ENCODE peak calls at places on chromosomes 6 and 20, in eight cellular contexts. W, D, M, V, N, L, O and H are unnamed samples.

GRCh38 chr20:44491635-44492395 is 16.1 kb downstream of the TTPAL start:
- DNase-seq in V (peak), N (no peak), M (no peak), D (no peak), L (no peak), W (peak), O (no peak), H (no peak)

GRCh38 chr6:48212501-48212900 is 101.5 kb upstream of the PTCHD4 start:
- DNase-seq in N (no peak), M (no peak), D (no peak), V (no peak), W (no peak), L (no peak), O (no peak), H (no peak)

GRCh38 chr6:116412270-116412669 is 41.5 kb downstream of the DSE start:
- DNase-seq in N (no peak), D (no peak), V (no peak), L (no peak), M (no peak), W (peak), O (peak), H (no peak)

GRCh38 chr20:33014336-33015113 is 7.0 kb downstream of the BPIFB2 start:
- DNase-seq in N (no peak), V (no peak), D (no peak), O (no peak), W (no peak), L (no peak), M (no peak), H (no peak)

GRCh38 chr6:158708239-158708638 is 58.4 kb downstream of the SYTL3 start:
- DNase-seq in M (peak), N (no peak), V (peak), W (peak), D (no peak), L (no peak), O (no peak), H (no peak)

GRCh38 chr6:84284428-84285033 is 57.1 kb upstream of the CEP162 start:
- DNase-seq in N (peak), D (peak), W (peak), O (no peak), V (no peak), M (peak), L (no peak), H (peak)

GRCh38 chr6:64874776-64875175 is 832.2 kb downstream of the EYS start:
- DNase-seq in M (no peak), W (peak), O (no peak), L (no peak), V (no peak), N (no peak), D (no peak), H (no peak)

GRCh38 chr6:170235726-170236125 is 55.2 kb downstream of the DLL1 start:
- DNase-seq in N (no peak), D (no peak), M (no peak), L (peak), W (no peak), O (peak), V (no peak), H (no peak)

GRCh38 chr6:39430968-39431523 is 108.5 kb upstream of the KCNK16 start:
- DNase-seq in M (peak), N (no peak), W (no peak), V (no peak), O (peak), D (no peak), L (peak), H (no peak)

GRCh38 chr6:44257007-44257752 is at the start of gene SLC35B2:
- DNase-seq in N (peak), L (peak), D (peak), W (peak), M (peak), O (peak), V (peak), H (peak)

GRCh38 chr6:161271343-161272019 is 2.4 kb downstream of the AGPAT4 start:
- DNase-seq in O (no peak), L (no peak), N (no peak), V (no peak), M (peak), W (no peak), D (no peak), H (no peak)

GRCh38 chr6:39664173-39664572 is 61.0 kb downstream of the KIF6 start:
- DNase-seq in O (no peak), W (no peak), L (no peak), V (no peak), N (no peak), M (no peak), D (no peak), H (no peak)

GRCh38 chr6:30819287-30819917 is 64.9 kb upstream of the DDR1 start:
- DNase-seq in D (no peak), M (no peak), O (no peak), W (peak), N (no peak), L (no peak), V (no peak), H (no peak)

GRCh38 chr20:43477193-43477592 is 19.5 kb downstream of the SRSF6 start:
- DNase-seq in N (no peak), O (no peak), L (no peak), M (no peak), W (no peak), D (no peak), V (no peak), H (no peak)

GRCh38 chr6:28082939-28083338 is 2.6 kb downstream of the ZNF165 start:
- DNase-seq in W (no peak), O (no peak), D (no peak), L (no peak), N (no peak), M (no peak), V (no peak), H (no peak)

GRCh38 chr6:28078836-28079235 is 1.5 kb upstream of the ZNF165 start:
- DNase-seq in W (no peak), L (no peak), N (no peak), D (no peak), V (no peak), O (no peak), M (no peak), H (no peak)

GRCh38 chr6:28081486-28081751 is 1.1 kb downstream of the ZNF165 start:
- DNase-seq in O (no peak), D (no peak), V (no peak), N (peak), L (no peak), M (no peak), W (no peak), H (peak)

GRCh38 chr6:28078050-28078449 is 2.3 kb upstream of the ZNF165 start:
- DNase-seq in L (no peak), D (no peak), O (no peak), V (no peak), N (no peak), M (no peak), W (no peak), H (no peak)

GRCh38 chr6:28080631-28081485 is 490 bp downstream of the ZNF165 start:
- DNase-seq in M (peak), N (peak), V (peak), L (peak), D (peak), O (peak), W (peak), H (peak)
- TF ChIP-seq CTCF in M (peak), N (no peak), V (no peak), L (no peak), D (peak), O (no peak), W (no peak), H (no peak)

GRCh38 chr6:82588859-82589412 is 225.3 kb downstream of the TPBG start:
- DNase-seq in M (no peak), V (no peak), W (no peak), L (no peak), N (no peak), O (no peak), D (no peak), H (no peak)
- TF ChIP-seq CTCF in M (no peak), V (no peak), W (no peak), L (no peak), N (no peak), O (no peak), D (no peak), H (no peak)

GRCh38 chr6:14512246-14512645 is 394.7 kb downstream of the CD83 start:
- DNase-seq in L (no peak), N (no peak), V (no peak), O (no peak), D (no peak), M (no peak), W (no peak), H (no peak)

GRCh38 chr6:14511192-14511591 is 393.6 kb downstream of the CD83 start:
- DNase-seq in O (no peak), L (no peak), D (no peak), N (no peak), M (no peak), V (no peak), W (no peak), H (no peak)

GRCh38 chr6:14506656-14507242 is 389.2 kb downstream of the CD83 start:
- DNase-seq in N (no peak), D (no peak), V (no peak), W (no peak), M (no peak), L (no peak), O (no peak), H (no peak)

GRCh38 chr6:14513726-14514125 is 396.2 kb downstream of the CD83 start:
- DNase-seq in W (no peak), O (no peak), D (no peak), M (no peak), N (no peak), L (no peak), V (no peak), H (no peak)

DNA sequence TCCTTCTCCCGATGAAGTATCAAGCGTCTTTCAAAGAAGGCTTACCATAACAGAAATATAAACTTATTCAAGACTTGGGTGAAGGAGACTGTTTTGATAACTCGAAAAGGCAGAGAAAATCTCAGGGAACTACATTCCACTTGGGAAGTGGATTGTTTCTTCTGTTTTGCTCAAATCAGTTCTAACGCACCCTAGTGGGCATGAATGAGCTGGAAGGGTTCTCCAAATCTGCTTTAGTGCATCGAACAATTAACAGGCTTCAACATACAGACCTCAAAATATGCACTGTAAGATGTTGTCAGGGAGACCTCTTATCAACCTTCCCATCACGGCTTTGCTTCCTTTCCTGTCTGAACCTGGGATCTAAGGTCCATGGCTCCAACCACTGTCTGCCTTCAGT is 392.5 kb downstream of the CD83 start:
- DNase-seq in W (no peak), M (no peak), O (no peak), N (no peak), V (no peak), D (peak), L (no peak), H (no peak)
- TF ChIP-seq CTCF in W (no peak), M (no peak), O (no peak), N (no peak), V (no peak), D (no peak), L (no peak), H (no peak)

DNA sequence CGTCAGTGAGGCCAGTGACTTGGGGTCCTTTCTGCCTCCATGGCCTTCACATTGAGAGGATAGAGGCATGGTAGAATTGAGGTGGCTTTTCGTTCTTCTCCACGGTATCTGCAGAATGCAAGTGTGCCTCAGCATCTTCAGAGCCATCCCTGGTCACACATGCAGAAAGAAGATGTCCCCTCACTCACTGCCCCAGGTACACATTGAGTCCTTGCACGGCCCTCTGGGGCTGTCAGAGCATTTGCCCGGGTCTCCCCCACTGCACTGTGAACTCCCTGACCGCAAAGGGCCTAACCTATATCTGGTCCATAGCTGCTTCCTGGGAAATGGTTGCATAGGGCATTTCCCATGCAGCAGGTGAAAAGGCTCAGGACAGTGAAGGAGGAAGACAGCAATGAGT is 115.7 kb downstream of the SCML4 start:
- DNase-seq in D (no peak), L (no peak), W (no peak), V (no peak), M (no peak), N (no peak), O (no peak), H (no peak)
- TF ChIP-seq CTCF in D (no peak), L (no peak), W (no peak), V (no peak), M (no peak), N (no peak), O (no peak), H (no peak)

DNA sequence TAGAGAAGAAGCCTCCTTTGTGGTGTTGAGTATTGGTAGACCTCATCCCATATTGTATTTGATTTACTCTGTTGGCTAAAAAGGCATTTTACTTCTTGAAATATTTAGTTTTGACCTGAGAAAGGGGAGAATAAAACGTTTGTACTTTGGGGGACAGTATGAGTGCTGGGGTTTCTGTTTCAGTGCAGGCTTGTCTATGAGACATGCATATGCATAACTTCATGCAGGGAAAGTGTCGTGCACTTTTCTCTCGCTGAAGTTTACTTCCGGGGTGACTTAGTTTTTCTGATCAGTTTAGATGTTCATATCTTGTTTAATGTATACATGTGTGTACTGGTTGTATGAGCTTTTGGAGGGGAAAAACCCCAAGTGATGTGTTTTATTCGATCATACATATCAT is 59.5 kb downstream of the UTRN start:
- DNase-seq in L (no peak), W (no peak), N (no peak), O (no peak), V (no peak), M (no peak), D (no peak), H (no peak)
- TF ChIP-seq CTCF in L (no peak), W (no peak), N (no peak), O (no peak), V (no peak), M (no peak), D (no peak), H (no peak)

DNA sequence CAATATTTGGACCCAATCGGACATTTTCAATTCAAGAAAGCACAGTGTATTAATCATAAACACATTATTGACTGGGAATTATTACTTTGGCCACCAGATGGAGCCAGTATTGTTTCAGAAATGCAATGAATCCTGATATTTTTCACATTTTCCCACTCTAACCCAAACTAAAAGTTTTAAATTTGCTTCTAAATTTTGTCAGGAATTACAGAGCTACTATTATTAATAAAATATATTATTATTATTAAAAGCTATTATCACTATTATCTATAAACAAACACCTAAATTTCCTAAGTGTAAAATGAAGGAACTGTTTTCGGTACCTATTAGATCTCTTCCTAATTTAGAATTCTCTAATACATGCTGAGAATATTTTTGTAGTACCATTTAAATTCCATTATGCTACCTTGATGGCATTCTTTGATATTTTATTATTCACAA is 245.3 kb downstream of the OGFRL1 start:
- DNase-seq in V (peak), O (no peak), N (peak), M (peak), D (peak), L (no peak), W (peak), H (peak)
- TF ChIP-seq CTCF in V (peak), O (peak), N (peak), M (peak), D (peak), L (peak), W (peak), H (peak)

DNA sequence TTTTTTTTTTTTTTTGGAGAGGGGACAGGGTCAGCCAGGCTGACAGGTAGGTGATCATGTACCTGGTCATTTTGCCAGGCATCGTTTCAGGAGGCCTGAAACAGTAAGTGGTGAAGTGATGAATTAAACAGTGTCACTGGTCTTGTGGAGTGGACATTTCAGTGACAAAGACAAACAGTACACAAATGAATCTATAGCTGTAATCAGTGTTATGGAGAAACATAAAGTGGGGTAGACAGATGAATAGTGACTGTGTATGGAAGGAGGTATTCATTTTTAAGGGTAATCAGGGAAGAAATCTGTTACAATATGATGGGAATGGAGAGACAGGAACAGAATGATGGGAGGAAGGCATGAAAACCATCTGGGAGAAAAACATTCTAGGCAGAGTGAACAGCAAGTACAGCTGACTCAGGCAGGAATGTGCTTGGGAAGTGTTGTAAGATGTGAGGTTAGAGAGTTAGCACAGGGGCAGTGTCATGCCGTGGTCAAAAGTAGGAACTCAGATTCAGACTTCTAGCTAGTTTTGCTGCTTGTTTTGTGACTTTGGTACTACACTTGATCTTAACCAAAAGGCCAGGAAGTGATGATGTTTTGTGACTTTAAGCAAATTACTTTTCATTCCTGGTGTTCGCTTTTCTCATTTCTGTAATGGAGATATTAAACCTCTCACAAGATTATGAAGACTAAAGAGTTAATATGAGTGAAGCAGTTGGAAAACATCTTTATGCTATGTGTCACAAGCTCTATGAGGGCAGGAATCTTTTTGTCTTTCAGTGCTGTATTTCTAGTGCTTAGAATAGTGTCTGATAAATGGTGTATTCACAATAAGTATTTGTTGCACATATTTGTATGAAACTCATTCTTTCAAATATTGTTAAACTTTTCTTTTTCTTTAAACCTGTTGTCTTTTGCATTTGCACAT is 43.4 kb downstream of the QKI start:
- DNase-seq in D (peak), M (peak), V (peak), L (no peak), O (no peak), W (peak), N (no peak), H (no peak)
- TF ChIP-seq CTCF in D (no peak), M (no peak), V (no peak), L (no peak), O (no peak), W (peak), N (no peak), H (no peak)

GRCh38 chr20:63177134-63177784 is 38.7 kb downstream of the YTHDF1 start:
- DNase-seq in N (no peak), D (no peak), V (no peak), M (peak), W (no peak), O (peak), L (no peak), H (no peak)
- TF ChIP-seq CTCF in N (peak), D (no peak), V (no peak), M (no peak), W (no peak), O (no peak), L (no peak), H (no peak)

GRCh38 chr20:63023071-63023835 is 16.5 kb upstream of the BHLHE23 start:
- DNase-seq in M (no peak), D (no peak), N (no peak), W (no peak), V (no peak), O (no peak), L (peak), H (no peak)

GRCh38 chr20:63023836-63024571 is 17.2 kb upstream of the BHLHE23 start:
- DNase-seq in O (no peak), W (no peak), L (peak), M (no peak), V (no peak), D (no peak), N (no peak), H (no peak)

GRCh38 chr20:63020681-63021080 is 13.9 kb upstream of the BHLHE23 start:
- DNase-seq in M (no peak), L (no peak), D (no peak), O (no peak), N (no peak), V (no peak), W (no peak), H (no peak)

GRCh38 chr20:63022501-63022900 is 15.7 kb upstream of the BHLHE23 start:
- DNase-seq in L (peak), D (no peak), M (no peak), O (no peak), V (no peak), W (no peak), N (no peak), H (no peak)

DNA sequence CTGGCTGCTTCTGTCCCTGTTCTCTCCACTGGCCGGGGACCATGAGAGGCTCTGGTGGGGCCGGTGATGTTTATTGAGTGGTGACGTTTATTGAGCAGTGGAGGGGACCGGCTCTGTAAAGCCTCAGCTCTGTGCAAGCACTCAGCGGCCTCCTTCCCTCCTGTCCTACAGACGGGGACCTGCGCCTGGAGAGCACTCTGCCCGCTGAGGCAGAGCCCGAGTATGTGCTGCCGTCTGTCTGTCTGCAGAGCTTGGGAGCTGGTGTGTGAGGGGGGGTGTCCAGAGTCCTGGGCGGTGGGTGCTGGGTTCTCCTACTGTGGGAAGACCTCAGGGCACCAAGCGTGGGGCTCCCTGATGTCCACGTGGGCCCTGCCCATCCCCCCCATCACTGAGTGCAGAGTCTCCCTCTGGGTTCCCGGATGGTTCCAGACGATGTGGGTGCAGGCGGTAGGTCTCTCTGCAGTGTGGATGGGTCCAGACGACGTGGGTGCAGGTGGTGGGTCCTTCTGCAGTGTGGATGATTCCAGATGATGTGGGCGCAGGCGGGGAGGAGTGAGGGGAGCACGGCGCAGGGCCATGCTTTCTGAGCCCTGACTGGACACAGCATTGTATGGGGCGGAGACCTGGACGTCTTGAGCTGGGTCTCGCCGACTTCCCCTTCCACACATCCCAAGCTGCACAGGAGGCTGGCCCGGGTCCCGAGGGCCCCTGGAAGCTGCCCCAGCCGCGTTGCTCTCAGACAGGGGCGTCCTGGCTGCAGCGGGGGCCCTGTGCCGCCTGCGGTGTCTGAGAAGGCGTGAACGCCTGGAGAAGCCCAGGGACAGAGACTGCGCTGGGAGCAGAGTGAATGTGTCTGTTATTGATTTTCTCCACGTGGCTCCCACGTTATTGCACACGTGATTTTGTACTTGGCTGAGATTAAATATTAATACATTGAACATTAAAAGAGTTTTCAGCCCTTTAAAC is 14.9 kb upstream of the BHLHE23 start:
- DNase-seq in V (no peak), L (peak), O (no peak), M (no peak), D (no peak), W (no peak), N (no peak), H (no peak)
- TF ChIP-seq CTCF in V (no peak), L (no peak), O (no peak), M (no peak), D (no peak), W (no peak), N (no peak), H (no peak)

GRCh38 chr20:37398750-37399621 is 53.0 kb downstream of the SRC start:
- DNase-seq in W (no peak), D (peak), O (no peak), V (no peak), L (no peak), N (no peak), M (peak), H (no peak)
- TF ChIP-seq CTCF in W (no peak), D (peak), O (no peak), V (no peak), L (no peak), N (no peak), M (peak), H (no peak)